ENCODE peak calls at places on chromosomes 12 and 14, in four cellular contexts. F, Y, M and G are unnamed samples.

GRCh38 chr12:124334976-124335375 is 40.1 kb downstream of the RFLNA start:
- DNase-seq in F (no peak), Y (no peak), M (no peak), G (no peak)

GRCh38 chr12:4987076-4987775 is 56.5 kb upstream of the KCNA5 start:
- DNase-seq in Y (no peak), F (peak), M (no peak), G (no peak)

GRCh38 chr12:121568971-121569808 is 11.6 kb downstream of the KDM2B start:
- DNase-seq in F (no peak), M (no peak), Y (no peak), G (no peak)

GRCh38 chr12:67788118-67788517 is 139.6 kb downstream of the DYRK2 start:
- DNase-seq in M (no peak), Y (no peak), F (no peak), G (no peak)

GRCh38 chr14:36579573-36580140 is 2.8 kb downstream of the NKX2-8 start:
- DNase-seq in Y (no peak), M (no peak), F (no peak), G (no peak)

GRCh38 chr14:68523994-68524725 is 268.7 kb downstream of the ZFP36L1 start:
- DNase-seq in M (no peak), Y (no peak), F (no peak), G (no peak)

GRCh38 chr12:124720019-124720686 is 143.5 kb downstream of the SCARB1 start:
- DNase-seq in Y (no peak), F (no peak), M (no peak), G (no peak)

GRCh38 chr12:119115296-119115905 is 63.3 kb upstream of the HSPB8 start:
- DNase-seq in Y (no peak), M (no peak), F (peak), G (no peak)

GRCh38 chr14:102828201-102828600 is 51.0 kb downstream of the TRAF3 start:
- DNase-seq in M (no peak), Y (no peak), F (no peak), G (no peak)

GRCh38 chr14:91145396-91146160 is 31.7 kb downstream of the DGLUCY start:
- DNase-seq in M (no peak), Y (no peak), F (no peak), G (no peak)

GRCh38 chr12:131290255-131290959 is 336.7 kb downstream of the ADGRD1 start:
- DNase-seq in M (no peak), Y (no peak), F (no peak), G (no peak)

GRCh38 chr14:104933721-104934379 is 9.2 kb downstream of the PLD4 start:
- DNase-seq in M (no peak), Y (no peak), F (no peak), G (no peak)

GRCh38 chr12:39368891-39369290 is 74.0 kb downstream of the KIF21A start:
- DNase-seq in F (no peak), M (no peak), Y (no peak), G (no peak)

GRCh38 chr12:68175566-68176033 is 16.1 kb upstream of the IFNG start:
- DNase-seq in Y (peak), M (no peak), F (no peak), G (peak)

GRCh38 chr12:46555379-46555778 is 182.8 kb upstream of the SLC38A2 start:
- DNase-seq in F (no peak), M (no peak), Y (no peak), G (no peak)

GRCh38 chr14:22339277-22339676 is 249.7 kb downstream of the DAD1 start:
- DNase-seq in F (no peak), M (no peak), Y (no peak), G (no peak)

GRCh38 chr12:45745861-45746277 is 16.4 kb downstream of the ARID2 start:
- DNase-seq in F (no peak), Y (no peak), M (no peak), G (no peak)

GRCh38 chr12:62711626-62712305 is 223.2 kb downstream of the PPM1H start:
- DNase-seq in Y (no peak), M (no peak), F (no peak), G (no peak)

GRCh38 chr12:58601529-58601928 is 318.8 kb downstream of the LRIG3 start:
- DNase-seq in Y (no peak), F (no peak), M (no peak), G (no peak)

GRCh38 chr14:69573841-69574265 is 818 bp downstream of the CCDC177 start:
- DNase-seq in Y (no peak), M (no peak), F (peak), G (no peak)

GRCh38 chr14:31025335-31026075 is at the start of gene AP4S1:
- DNase-seq in Y (peak), F (peak), M (peak), G (peak)

GRCh38 chr14:24430682-24431568 is 1.2 kb downstream of the KHNYN start:
- DNase-seq in M (no peak), F (no peak), Y (peak), G (peak)

GRCh38 chr14:56120091-56120632 is 2.0 kb downstream of the PELI2 start:
- DNase-seq in Y (no peak), M (no peak), F (no peak), G (no peak)

GRCh38 chr12:164207-164606 is 49.8 kb downstream of the SLC6A12 start:
- DNase-seq in Y (no peak), M (no peak), F (no peak), G (no peak)

GRCh38 chr14:81137316-81137715 is 83.4 kb downstream of the GTF2A1 start:
- DNase-seq in M (no peak), F (no peak), Y (no peak), G (no peak)